ENCODE peak calls at places on chromosomes 1 and 21, in ten cellular contexts. R, W, E, Q, N, H, K, I, T and D are unnamed samples.

GRCh38 chr1:1165900-1166421 is 7.7 kb upstream of the TTLL10 start:
- DNase-seq in R (no peak), W (no peak), E (no peak), Q (no peak), N (no peak), H (no peak), K (no peak), I (no peak), T (no peak), D (no peak)

GRCh38 chr1:201119206-201119814 is 7.1 kb upstream of the CACNA1S start:
- DNase-seq in R (no peak), W (peak; percentile 39), E (peak; percentile 64), Q (peak; percentile 83), N (peak; percentile 49), H (peak; percentile 34), K (peak; percentile 87), I (peak; percentile 73), T (peak; percentile 47), D (peak; percentile 67)

GRCh38 chr1:169049258-169049936 is 57.1 kb upstream of the ATP1B1 start:
- DNase-seq in R (no peak), W (no peak), E (no peak), Q (no peak), N (no peak), H (no peak), K (no peak), I (no peak), T (no peak), D (no peak)

GRCh38 chr1:197304626-197305200 is 36.7 kb downstream of the CRB1 start:
- DNase-seq in R (no peak), W (no peak), E (no peak), Q (no peak), N (peak; percentile 26), H (no peak), K (no peak), I (no peak), T (no peak), D (no peak)

GRCh38 chr21:29078884-29079765 is 5.7 kb upstream of the CCT8 start:
- DNase-seq in R (no peak), W (peak; percentile 31), E (no peak), Q (peak; percentile 91), N (peak; percentile 34), H (peak; percentile 57), K (no peak), I (no peak), T (peak; percentile 20), D (peak; percentile 66)

GRCh38 chr21:22200378-22201092 is 1202.3 kb downstream of the NCAM2 start:
- DNase-seq in R (no peak), W (no peak), E (no peak), Q (no peak), N (no peak), H (no peak), K (no peak), I (no peak), T (no peak), D (no peak)

GRCh38 chr1:42765832-42766722 is 751 bp downstream of the P3H1 start:
- DNase-seq in R (no peak), W (peak; percentile 83), E (peak; percentile 91), Q (peak; percentile 70), N (peak; percentile 89), H (peak; percentile 20), K (peak; percentile 81), I (peak; percentile 46), T (no peak), D (peak; percentile 58)

GRCh38 chr1:89022167-89022959 is at the start of gene GBP3:
- DNase-seq in R (no peak), W (peak; percentile 72), E (peak; percentile 81), Q (peak; percentile 49), N (peak; percentile 68), H (no peak), K (no peak), I (no peak), T (no peak), D (peak; percentile 15)

GRCh38 chr21:35063428-35064172 is 14.5 kb upstream of the RUNX1 start:
- DNase-seq in R (no peak), W (no peak), E (no peak), Q (no peak), N (no peak), H (peak; percentile 60), K (no peak), I (no peak), T (no peak), D (no peak)

GRCh38 chr1:150548632-150549495 is at the start of gene ADAMTSL4:
- DNase-seq in R (no peak), W (peak; percentile 87), E (peak; percentile 82), Q (peak; percentile 66), N (peak; percentile 86), H (no peak), K (peak; percentile 84), I (peak; percentile 68), T (no peak), D (peak; percentile 38)

GRCh38 chr1:225428066-225428878 is 434 bp upstream of the LBR start:
- DNase-seq in R (peak; percentile 67), W (peak; percentile 93), E (peak; percentile 91), Q (peak; percentile 96), N (peak; percentile 97), H (peak; percentile 93), K (peak; percentile 94), I (peak; percentile 93), T (peak; percentile 91), D (peak; percentile 95)

GRCh38 chr1:200184196-200184595 is 156.7 kb downstream of the NR5A2 start:
- DNase-seq in R (peak; percentile 41), W (peak; percentile 73), E (peak; percentile 70), Q (no peak), N (peak; percentile 86), H (peak; percentile 87), K (no peak), I (no peak), T (peak; percentile 2), D (no peak)

GRCh38 chr1:205588691-205589445 is 42.9 kb downstream of the ELK4 start:
- DNase-seq in R (no peak), W (peak; percentile 60), E (peak; percentile 55), Q (peak; percentile 80), N (peak; percentile 69), H (no peak), K (peak; percentile 79), I (peak; percentile 44), T (no peak), D (peak; percentile 75)

GRCh38 chr1:5198328-5198727 is 543.9 kb downstream of the AJAP1 start:
- DNase-seq in R (no peak), W (no peak), E (no peak), Q (no peak), N (no peak), H (no peak), K (no peak), I (peak; percentile 9), T (no peak), D (no peak)

GRCh38 chr1:159936284-159936904 is 9.0 kb downstream of the IGSF9 start:
- DNase-seq in R (no peak), W (peak; percentile 56), E (peak; percentile 62), Q (peak; percentile 83), N (peak; percentile 75), H (peak; percentile 75), K (peak; percentile 79), I (peak; percentile 93), T (peak; percentile 72), D (peak; percentile 60)

GRCh38 chr1:234478152-234478480 is 863 bp downstream of the TARBP1 start:
- DNase-seq in R (peak; percentile 23), W (peak; percentile 26), E (peak; percentile 63), Q (peak; percentile 91), N (peak; percentile 79), H (peak; percentile 51), K (peak; percentile 76), I (no peak), T (peak; percentile 73), D (peak; percentile 87)

GRCh38 chr1:228410015-228410414 is 3.4 kb upstream of the TRIM11 start:
- DNase-seq in R (no peak), W (peak; percentile 66), E (no peak), Q (no peak), N (no peak), H (no peak), K (no peak), I (no peak), T (no peak), D (no peak)

GRCh38 chr1:202858306-202858705 is 30.6 kb downstream of the RABIF start:
- DNase-seq in R (no peak), W (peak; percentile 83), E (no peak), Q (no peak), N (no peak), H (peak; percentile 47), K (no peak), I (no peak), T (no peak), D (no peak)

GRCh38 chr1:169186106-169186505 is 79.6 kb downstream of the ATP1B1 start:
- DNase-seq in R (no peak), W (no peak), E (no peak), Q (no peak), N (no peak), H (no peak), K (no peak), I (no peak), T (no peak), D (no peak)

GRCh38 chr1:55067022-55067781 is 27.9 kb downstream of the PCSK9 start:
- DNase-seq in R (no peak), W (no peak), E (no peak), Q (no peak), N (peak; percentile 59), H (no peak), K (no peak), I (no peak), T (no peak), D (no peak)

GRCh38 chr21:40752125-40752524 is 94.8 kb downstream of the DSCAM start:
- DNase-seq in R (no peak), W (no peak), E (no peak), Q (no peak), N (peak; percentile 19), H (no peak), K (peak; percentile 40), I (no peak), T (no peak), D (no peak)

GRCh38 chr1:204089044-204089751 is 16.3 kb downstream of the SOX13 start:
- DNase-seq in R (no peak), W (peak; percentile 87), E (peak; percentile 24), Q (no peak), N (no peak), H (no peak), K (no peak), I (no peak), T (no peak), D (no peak)

GRCh38 chr1:101128851-101129250 is 103.3 kb upstream of the DPH5 start:
- DNase-seq in R (no peak), W (no peak), E (no peak), Q (no peak), N (no peak), H (no peak), K (no peak), I (no peak), T (no peak), D (no peak)

GRCh38 chr1:86998727-86999126 is 84.3 kb downstream of the HS2ST1 start:
- DNase-seq in R (no peak), W (no peak), E (peak; percentile 15), Q (no peak), N (peak; percentile 30), H (no peak), K (no peak), I (no peak), T (no peak), D (no peak)

GRCh38 chr1:151144474-151145157 is 1.8 kb downstream of the SEMA6C start:
- DNase-seq in R (no peak), W (no peak), E (no peak), Q (peak; percentile 61), N (peak; percentile 34), H (no peak), K (peak; percentile 46), I (no peak), T (no peak), D (no peak)

GRCh38 chr1:156455362-156455761 is 45.2 kb downstream of the MEF2D start:
- DNase-seq in R (no peak), W (no peak), E (no peak), Q (no peak), N (no peak), H (no peak), K (no peak), I (no peak), T (no peak), D (no peak)

GRCh38 chr21:27734146-27734545 is 767.3 kb upstream of the ADAMTS5 start:
- DNase-seq in R (no peak), W (peak; percentile 35), E (peak; percentile 75), Q (no peak), N (peak; percentile 69), H (no peak), K (no peak), I (no peak), T (no peak), D (no peak)

GRCh38 chr1:37718901-37719571 is 26.7 kb downstream of the CDCA8 start:
- DNase-seq in R (no peak), W (no peak), E (no peak), Q (no peak), N (no peak), H (no peak), K (no peak), I (no peak), T (no peak), D (no peak)